ENCODE peak calls at places on chromosomes 2 and 18, in seven cellular contexts. O, U, V, L, G, Q and K are unnamed samples.

GRCh38 chr2:4903676-4904348 is 788.4 kb upstream of the SOX11 start:
- DNase-seq in O (no peak), L (peak), U (no peak), G (no peak), V (no peak), Q (no peak), K (no peak)

GRCh38 chr18:3540805-3541548 is 91.0 kb downstream of the TGIF1 start:
- DNase-seq in L (no peak), Q (no peak), V (no peak), O (no peak), G (no peak), U (no peak), K (no peak)

GRCh38 chr2:212958757-212959295 is 192.6 kb downstream of the IKZF2 start:
- DNase-seq in L (no peak), O (no peak), Q (no peak), V (no peak), G (no peak), U (no peak), K (peak)

GRCh38 chr18:22465859-22466602 is 48.3 kb upstream of the CTAGE1 start:
- DNase-seq in O (peak), V (no peak), G (no peak), U (no peak), Q (no peak), L (no peak), K (peak)

GRCh38 chr2:159157361-159158045 is 129.0 kb downstream of the WDSUB1 start:
- DNase-seq in G (no peak), U (no peak), O (peak), V (no peak), Q (no peak), L (no peak), K (no peak)

GRCh38 chr18:56083097-56083865 is 495.3 kb upstream of the TCF4 start:
- DNase-seq in G (peak), O (no peak), Q (no peak), U (peak), V (no peak), L (peak), K (no peak)

GRCh38 chr2:64361151-64361938 is 92.6 kb upstream of the LGALSL start:
- DNase-seq in L (no peak), V (no peak), O (no peak), Q (no peak), U (no peak), G (no peak), K (no peak)

GRCh38 chr2:195330513-195330956 is 326.5 kb upstream of the SLC39A10 start:
- DNase-seq in L (no peak), G (no peak), U (no peak), Q (no peak), O (no peak), V (no peak), K (peak)

GRCh38 chr2:222709191-222709891 is 37.9 kb downstream of the MOGAT1 start:
- DNase-seq in Q (peak), V (peak), U (no peak), G (no peak), O (no peak), L (peak), K (peak)

GRCh38 chr2:128402921-128403670 is 84.4 kb upstream of the HS6ST1 start:
- DNase-seq in G (no peak), V (no peak), L (no peak), Q (peak), O (no peak), U (peak), K (peak)

GRCh38 chr2:132374961-132375360 is 41.6 kb upstream of the GPR39 start:
- DNase-seq in Q (no peak), O (no peak), V (no peak), L (no peak), G (no peak), U (no peak), K (no peak)

GRCh38 chr2:234960091-234961088 is 8.6 kb downstream of the SH3BP4 start:
- DNase-seq in L (no peak), V (no peak), O (no peak), U (no peak), Q (no peak), G (no peak), K (no peak)

GRCh38 chr2:45470531-45470930 is 140.5 kb downstream of the SRBD1 start:
- DNase-seq in O (no peak), U (no peak), V (no peak), L (no peak), G (no peak), Q (no peak), K (no peak)

GRCh38 chr2:231168460-231169139 is 29.8 kb upstream of the ARMC9 start:
- DNase-seq in U (no peak), V (no peak), G (no peak), O (no peak), Q (no peak), L (no peak), K (peak)

GRCh38 chr18:13120967-13121586 is 97.5 kb upstream of the LDLRAD4 start:
- DNase-seq in Q (no peak), G (no peak), V (no peak), L (peak), U (no peak), O (no peak), K (no peak)

GRCh38 chr2:234544659-234545611 is 48.1 kb upstream of the ARL4C start:
- DNase-seq in L (peak), O (peak), V (peak), G (peak), Q (peak), U (peak), K (peak)

GRCh38 chr18:58762781-58763171 is 91.5 kb downstream of the MALT1 start:
- DNase-seq in L (peak), V (no peak), O (no peak), U (no peak), G (no peak), Q (no peak), K (peak)

GRCh38 chr2:53422979-53423378 is 344.6 kb upstream of the CHAC2 start:
- DNase-seq in G (peak), O (peak), Q (peak), U (no peak), L (peak), V (no peak), K (peak)

GRCh38 chr2:11678306-11678960 is 8.4 kb upstream of the NTSR2 start:
- DNase-seq in G (no peak), L (no peak), V (no peak), O (no peak), Q (peak), U (peak), K (no peak)

GRCh38 chr2:177783835-177784448 is 288.6 kb downstream of the PDE11A start:
- DNase-seq in V (no peak), U (no peak), L (no peak), Q (no peak), O (peak), G (no peak), K (peak)

GRCh38 chr2:130882991-130883390 is 46.3 kb downstream of the ARHGEF4 start:
- DNase-seq in V (no peak), Q (no peak), G (no peak), L (no peak), U (no peak), O (no peak), K (no peak)

GRCh38 chr2:109176928-109177327 is 47.9 kb downstream of the SH3RF3 start:
- DNase-seq in U (no peak), O (no peak), L (no peak), G (no peak), V (no peak), Q (no peak), K (no peak)

GRCh38 chr2:235639387-235639786 is 145.5 kb downstream of the AGAP1 start:
- DNase-seq in G (no peak), Q (no peak), U (no peak), V (peak), L (peak), O (no peak), K (peak)

GRCh38 chr2:24676493-24676892 is 116.7 kb downstream of the PTRHD1 start:
- DNase-seq in Q (no peak), U (no peak), O (no peak), L (no peak), V (no peak), G (no peak), K (no peak)

GRCh38 chr2:53939656-53940055 is 31.1 kb downstream of the PSME4 start:
- DNase-seq in L (no peak), G (no peak), O (no peak), U (no peak), Q (no peak), V (no peak), K (no peak)

GRCh38 chr2:187369471-187369870 is 78.6 kb downstream of the CALCRL start:
- DNase-seq in L (no peak), O (no peak), Q (no peak), G (no peak), U (no peak), V (no peak), K (no peak)

GRCh38 chr18:7174359-7175107 is 56.4 kb upstream of the LRRC30 start:
- DNase-seq in Q (no peak), O (no peak), U (peak), G (peak), L (peak), V (no peak), K (peak)

GRCh38 chr2:9358846-9359245 is 64.5 kb downstream of the ITGB1BP1 start:
- DNase-seq in O (no peak), L (no peak), Q (no peak), V (no peak), U (no peak), G (no peak), K (no peak)

GRCh38 chr2:53964237-53964952 is 6.4 kb downstream of the PSME4 start:
- DNase-seq in U (no peak), O (no peak), G (no peak), V (no peak), L (no peak), Q (no peak), K (no peak)

GRCh38 chr2:214587442-214587841 is 176.6 kb downstream of the VWC2L start:
- DNase-seq in O (no peak), V (no peak), L (no peak), U (no peak), G (no peak), Q (no peak), K (peak)

GRCh38 chr2:233267516-233268245 is 16.2 kb downstream of the ATG16L1 start:
- DNase-seq in O (no peak), Q (peak), V (peak), L (no peak), G (no peak), U (peak), K (no peak)

GRCh38 chr2:11103984-11104793 is 51.1 kb upstream of the SLC66A3 start:
- DNase-seq in O (no peak), G (no peak), Q (no peak), V (no peak), U (no peak), L (peak), K (no peak)

GRCh38 chr2:64854773-64855237 is 134.4 kb upstream of the SLC1A4 start:
- DNase-seq in L (peak), U (no peak), Q (no peak), G (no peak), O (no peak), V (no peak), K (peak)

GRCh38 chr2:73282924-73283544 is 1.2 kb downstream of the FBXO41 start:
- DNase-seq in Q (no peak), L (no peak), V (no peak), U (no peak), G (no peak), O (no peak), K (peak)

DNA sequence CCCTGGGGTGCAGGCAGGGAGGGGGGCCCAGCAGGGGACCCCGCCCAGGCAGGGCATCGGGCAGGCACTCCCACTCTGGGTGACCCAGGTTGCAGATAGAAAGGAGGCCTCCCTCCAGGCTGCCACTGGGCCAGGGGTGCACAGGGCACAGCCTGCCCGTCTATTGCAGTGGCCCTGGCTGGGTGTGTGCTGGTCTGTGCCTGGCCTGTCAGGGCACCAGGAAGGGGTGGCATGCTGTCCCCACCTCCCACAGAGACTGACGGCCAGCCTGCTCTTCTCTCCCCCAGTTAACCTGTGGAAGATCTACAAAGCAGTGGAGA is 12.9 kb downstream of the ARID5A start:
- DNase-seq in O (no peak), G (no peak), U (peak), V (no peak), Q (no peak), L (no peak), K (no peak)
- TF ChIP-seq POLR2A in O (no peak), G (no peak), U (no peak), V (no peak), Q (no peak), L (no peak), K (no peak)

DNA sequence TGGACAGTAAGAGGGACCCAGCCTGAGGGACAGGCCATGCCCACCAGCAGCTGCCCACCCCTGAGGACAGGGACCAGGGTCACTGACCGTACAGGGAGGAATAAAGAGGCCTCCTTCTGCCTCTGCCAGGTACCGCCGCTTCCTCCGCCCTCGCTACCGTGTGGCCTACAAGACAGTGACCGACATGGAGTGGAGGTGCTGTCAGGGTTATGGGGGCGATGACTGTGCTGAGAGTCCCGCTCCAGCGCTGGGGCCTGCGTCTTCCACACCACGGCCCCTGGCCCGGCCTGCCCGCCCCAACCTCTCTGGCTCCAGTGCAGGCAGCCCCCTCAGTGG is 2.2 kb downstream of the EMILIN1 start:
- DNase-seq in L (no peak), G (no peak), V (no peak), U (peak), Q (no peak), O (no peak), K (no peak)
- H3K4me3 ChIP-seq in L (peak), G (no peak), V (peak), U (peak), Q (peak), O (peak), K (no peak)

GRCh38 chr18:66682855-66683322 is 79.0 kb upstream of the CDH19 start:
- DNase-seq in L (peak), Q (no peak), U (no peak), V (no peak), G (no peak), O (no peak), K (no peak)
- TF ChIP-seq POLR2A in L (no peak), Q (no peak), U (no peak), V (no peak), G (no peak), O (no peak), K (no peak)

GRCh38 chr2:240139011-240139441 is 1.4 kb downstream of the OTOS start:
- DNase-seq in G (peak), U (peak), O (no peak), Q (no peak), V (no peak), L (peak), K (no peak)

GRCh38 chr2:240140920-240141319 is 462 bp upstream of the OTOS start:
- DNase-seq in V (no peak), G (peak), L (no peak), O (no peak), Q (no peak), U (peak), K (no peak)

GRCh38 chr2:240140511-240140910 is at the start of gene OTOS:
- DNase-seq in Q (no peak), O (no peak), V (no peak), G (peak), L (no peak), U (peak), K (no peak)

GRCh38 chr2:240138275-240138984 is 2.0 kb downstream of the OTOS start:
- DNase-seq in O (no peak), G (no peak), V (no peak), Q (no peak), U (peak), L (peak), K (no peak)

DNA sequence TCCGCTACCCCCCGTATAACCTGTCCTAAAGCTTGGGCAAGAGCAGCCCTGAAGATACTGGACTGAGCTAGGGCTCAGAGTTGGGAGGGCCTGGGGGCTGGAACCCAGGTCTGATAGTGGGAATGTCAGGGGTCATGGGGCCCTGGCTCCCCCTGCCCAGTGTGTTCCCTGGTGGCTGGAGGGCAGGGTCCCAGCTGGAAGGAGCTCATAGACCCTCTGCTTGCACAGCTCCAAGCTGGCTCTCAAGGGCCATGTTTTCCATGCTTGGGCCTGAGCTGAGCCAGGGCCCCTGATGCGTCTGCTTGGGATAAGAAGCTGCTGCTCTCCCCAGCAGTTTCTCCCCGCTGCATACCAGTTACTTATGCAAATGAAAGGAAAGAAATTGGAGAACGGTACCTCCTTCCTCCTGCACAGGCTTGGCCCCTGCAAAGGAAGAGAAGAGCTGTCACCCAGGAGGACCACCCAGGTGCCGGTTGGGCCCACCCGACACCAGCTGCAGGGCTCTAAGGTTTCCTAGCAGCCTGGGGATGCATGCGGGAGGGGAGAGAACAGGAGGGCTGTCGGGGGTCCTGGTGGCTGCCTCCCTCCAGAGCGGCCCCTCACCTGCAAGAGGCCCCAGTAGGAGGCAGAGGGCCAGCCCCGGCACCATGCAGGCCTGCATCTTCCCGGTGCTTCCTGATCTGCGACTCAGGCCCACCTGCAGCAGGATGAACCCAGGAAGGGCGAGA is 628 bp downstream of the OTOS start:
- DNase-seq in Q (no peak), L (peak), U (peak), O (no peak), G (peak), V (no peak), K (no peak)
- H3K4me3 ChIP-seq in Q (no peak), L (no peak), U (no peak), O (no peak), G (no peak), V (no peak), K (no peak)

GRCh38 chr2:126656311-126657145 is 570 bp downstream of the GYPC start:
- DNase-seq in L (peak), U (peak), V (no peak), G (no peak), Q (no peak), O (no peak), K (peak)
- TF ChIP-seq POLR2A in L (no peak), U (no peak), V (no peak), G (no peak), Q (no peak), O (no peak), K (no peak)

GRCh38 chr18:9321709-9322108 is 12.9 kb upstream of the TWSG1 start:
- DNase-seq in U (no peak), Q (no peak), V (no peak), O (no peak), G (no peak), L (no peak), K (no peak)
- H3K4me3 ChIP-seq in U (no peak), Q (no peak), V (no peak), O (no peak), G (no peak), L (no peak), K (no peak)